ENCODE peak calls at places on chromosomes 3 and 15, in nine cellular contexts. P, R, Y, F, A, O, L, Q and T are unnamed samples.

GRCh38 chr3:65334045-65334665 is 646.4 kb upstream of the ADAMTS9 start:
- ATAC-seq in P (no peak), R (no peak), Y (peak), F (peak), A (no peak), O (peak), L (no peak), Q (peak), T (no peak)

GRCh38 chr15:26665950-26666921 is 106.6 kb downstream of the GABRB3 start:
- ATAC-seq in P (no peak), R (no peak), Y (no peak), F (no peak), A (no peak), O (no peak), L (no peak), Q (no peak), T (peak)

GRCh38 chr15:68292967-68293366 is 15.4 kb downstream of the FEM1B start:
- ATAC-seq in P (no peak), R (peak), Y (no peak), F (no peak), A (no peak), O (no peak), L (peak), Q (no peak), T (no peak)

GRCh38 chr3:127726894-127727293 is 54.1 kb downstream of the ABTB1 start:
- ATAC-seq in P (no peak), R (no peak), Y (peak), F (no peak), A (no peak), O (no peak), L (no peak), Q (no peak), T (no peak)

GRCh38 chr15:26890451-26890850 is 23.6 kb downstream of the GABRA5 start:
- ATAC-seq in P (no peak), R (no peak), Y (no peak), F (no peak), A (no peak), O (no peak), L (no peak), Q (no peak), T (no peak)

GRCh38 chr3:119827209-119827608 is 45.3 kb downstream of the NR1I2 start:
- ATAC-seq in P (no peak), R (no peak), Y (no peak), F (no peak), A (no peak), O (no peak), L (no peak), Q (no peak), T (no peak)

GRCh38 chr3:24829632-24830229 is 335.1 kb upstream of the THRB start:
- ATAC-seq in P (no peak), R (no peak), Y (peak), F (peak), A (no peak), O (peak), L (no peak), Q (no peak), T (peak)

GRCh38 chr15:42079401-42079908 is 14.9 kb downstream of the PLA2G4D start:
- ATAC-seq in P (no peak), R (no peak), Y (no peak), F (no peak), A (no peak), O (no peak), L (no peak), Q (no peak), T (no peak)

GRCh38 chr15:38768970-38769369 is 204.4 kb upstream of the RASGRP1 start:
- ATAC-seq in P (no peak), R (no peak), Y (no peak), F (no peak), A (no peak), O (no peak), L (no peak), Q (peak), T (no peak)

GRCh38 chr3:196620228-196620627 is 19.3 kb upstream of the NRROS start:
- ATAC-seq in P (peak), R (peak), Y (no peak), F (peak), A (peak), O (peak), L (peak), Q (no peak), T (peak)

GRCh38 chr3:190338717-190339116 is 16.5 kb upstream of the CLDN1 start:
- ATAC-seq in P (no peak), R (no peak), Y (no peak), F (peak), A (no peak), O (peak), L (no peak), Q (peak), T (no peak)

GRCh38 chr15:55897560-55898336 is 95.7 kb downstream of the NEDD4 start:
- ATAC-seq in P (no peak), R (no peak), Y (peak), F (peak), A (no peak), O (peak), L (no peak), Q (peak), T (peak)

GRCh38 chr15:76398702-76399101 is 62.1 kb downstream of the ISL2 start:
- ATAC-seq in P (no peak), R (no peak), Y (no peak), F (no peak), A (no peak), O (no peak), L (no peak), Q (no peak), T (no peak)

GRCh38 chr3:147419062-147419701 is 10.0 kb downstream of the ZIC1 start:
- ATAC-seq in P (no peak), R (no peak), Y (no peak), F (peak), A (no peak), O (peak), L (no peak), Q (no peak), T (peak)

GRCh38 chr3:71905426-71905825 is 120.5 kb upstream of the PROK2 start:
- ATAC-seq in P (peak), R (no peak), Y (no peak), F (no peak), A (peak), O (peak), L (no peak), Q (no peak), T (no peak)

GRCh38 chr3:178671261-178672191 is 135.3 kb downstream of the KCNMB2 start:
- ATAC-seq in P (no peak), R (no peak), Y (no peak), F (no peak), A (no peak), O (no peak), L (no peak), Q (no peak), T (peak)

GRCh38 chr15:25439456-25439836 is 622 bp upstream of the UBE3A start:
- ATAC-seq in P (peak), R (peak), Y (no peak), F (peak), A (no peak), O (peak), L (no peak), Q (peak), T (no peak)

GRCh38 chr3:78969483-78969882 is 798.3 kb downstream of the ROBO1 start:
- ATAC-seq in P (no peak), R (no peak), Y (no peak), F (no peak), A (no peak), O (no peak), L (no peak), Q (no peak), T (no peak)

GRCh38 chr3:193842029-193842782 is 249.2 kb downstream of the OPA1 start:
- ATAC-seq in P (peak), R (no peak), Y (peak), F (peak), A (peak), O (peak), L (no peak), Q (no peak), T (no peak)

GRCh38 chr3:151152626-151153025 is 50.4 kb downstream of the GPR171 start:
- ATAC-seq in P (no peak), R (no peak), Y (no peak), F (no peak), A (no peak), O (no peak), L (no peak), Q (no peak), T (no peak)

GRCh38 chr3:24004171-24004938 is 59.3 kb downstream of the NR1D2 start:
- ATAC-seq in P (peak), R (peak), Y (no peak), F (no peak), A (peak), O (no peak), L (peak), Q (no peak), T (no peak)

GRCh38 chr3:40016391-40016790 is 207.0 kb downstream of the MYRIP start:
- ATAC-seq in P (no peak), R (no peak), Y (no peak), F (no peak), A (no peak), O (no peak), L (no peak), Q (no peak), T (no peak)

GRCh38 chr3:27354588-27355203 is 14.5 kb downstream of the NEK10 start:
- ATAC-seq in P (no peak), R (no peak), Y (no peak), F (no peak), A (no peak), O (no peak), L (no peak), Q (no peak), T (no peak)

GRCh38 chr15:72130272-72130671 is 12.1 kb downstream of the SENP8 start:
- ATAC-seq in P (no peak), R (no peak), Y (no peak), F (no peak), A (no peak), O (no peak), L (no peak), Q (no peak), T (no peak)

GRCh38 chr3:179772297-179772696 is 119.5 kb downstream of the USP13 start:
- ATAC-seq in P (no peak), R (no peak), Y (no peak), F (no peak), A (no peak), O (no peak), L (no peak), Q (no peak), T (no peak)

GRCh38 chr15:27769652-27770051 is 329.5 kb downstream of the OCA2 start:
- ATAC-seq in P (no peak), R (no peak), Y (no peak), F (no peak), A (no peak), O (no peak), L (no peak), Q (no peak), T (no peak)

GRCh38 chr3:172824229-172824628 is 73.7 kb downstream of the ECT2 start:
- ATAC-seq in P (no peak), R (no peak), Y (no peak), F (no peak), A (no peak), O (no peak), L (no peak), Q (no peak), T (no peak)

GRCh38 chr3:25895443-25895842 is 105.6 kb downstream of the OXSM start:
- ATAC-seq in P (no peak), R (no peak), Y (no peak), F (no peak), A (no peak), O (no peak), L (no peak), Q (no peak), T (no peak)

GRCh38 chr3:151156618-151157216 is 46.3 kb downstream of the GPR171 start:
- ATAC-seq in P (peak), R (peak), Y (no peak), F (peak), A (peak), O (peak), L (peak), Q (peak), T (no peak)

GRCh38 chr3:128084675-128085021 is 32.4 kb downstream of the SEC61A1 start:
- ATAC-seq in P (no peak), R (no peak), Y (peak), F (peak), A (no peak), O (peak), L (no peak), Q (no peak), T (no peak)

GRCh38 chr3:172918568-172919296 is 168.2 kb downstream of the ECT2 start:
- ATAC-seq in P (no peak), R (no peak), Y (no peak), F (no peak), A (no peak), O (no peak), L (no peak), Q (no peak), T (no peak)

GRCh38 chr3:62647711-62648110 is 227.5 kb downstream of the CADPS start:
- ATAC-seq in P (no peak), R (no peak), Y (no peak), F (no peak), A (no peak), O (peak), L (no peak), Q (no peak), T (no peak)

GRCh38 chr3:72390841-72391240 is 457.4 kb downstream of the SHQ1 start:
- ATAC-seq in P (no peak), R (no peak), Y (no peak), F (no peak), A (no peak), O (no peak), L (no peak), Q (no peak), T (no peak)

GRCh38 chr3:37139567-37140052 is 34.8 kb downstream of the LRRFIP2 start:
- ATAC-seq in P (no peak), R (peak), Y (no peak), F (peak), A (no peak), O (peak), L (peak), Q (no peak), T (no peak)

GRCh38 chr15:78082106-78082742 is 4.7 kb upstream of the TBC1D2B start:
- ATAC-seq in P (peak), R (no peak), Y (peak), F (peak), A (no peak), O (peak), L (no peak), Q (no peak), T (peak)

GRCh38 chr3:82281205-82281604 is 519.8 kb upstream of the GBE1 start:
- ATAC-seq in P (no peak), R (no peak), Y (no peak), F (no peak), A (no peak), O (no peak), L (no peak), Q (no peak), T (no peak)

GRCh38 chr3:157313186-157313585 is 123.5 kb upstream of the PTX3 start:
- ATAC-seq in P (no peak), R (no peak), Y (no peak), F (no peak), A (no peak), O (no peak), L (no peak), Q (no peak), T (no peak)